ENCODE peak calls at places on chromosomes 2 and 18, in ten cellular contexts. D is cardiac fibroblast; N is SK-N-MC; Q is Peyer's patch; X is GM23248; M is naive thymus-derived CD4-positive, alpha-beta T cell; B is upper lobe of right lung; L is tibial nerve; U is choroid plexus epithelial cell; O is fibroblast of pulmonary artery. E is an unnamed sample.

GRCh38 chr18:76394780-76395476 is 100.1 kb downstream of the ZNF516 start:
- DNase-seq in O (no peak), N (no peak), U (no peak), L (no peak), X (peak), B (no peak), Q (peak), D (peak), M (no peak), E (no peak)

GRCh38 chr2:29747786-29748470 is 173.5 kb downstream of the ALK start:
- DNase-seq in N (no peak), Q (no peak), B (no peak), O (peak), D (peak), L (no peak), U (peak), X (peak), M (no peak), E (peak)

GRCh38 chr2:215149894-215150293 is 11.5 kb upstream of the ABCA12 start:
- DNase-seq in X (no peak), D (no peak), L (no peak), N (no peak), M (no peak), U (no peak), B (no peak), Q (no peak), O (no peak), E (no peak)

GRCh38 chr2:181163139-181163538 is 182.7 kb downstream of the UBE2E3 start:
- DNase-seq in N (no peak), O (no peak), D (no peak), M (no peak), Q (no peak), X (no peak), B (no peak), U (no peak), L (no peak), E (no peak)

GRCh38 chr2:74658516-74658915 is 4.5 kb downstream of the SEMA4F start:
- DNase-seq in Q (no peak), B (no peak), M (no peak), X (peak), D (peak), U (peak), N (no peak), O (peak), L (no peak), E (peak)

GRCh38 chr2:127585270-127585807 is 49.9 kb downstream of the MYO7B start:
- DNase-seq in L (no peak), U (no peak), D (no peak), O (no peak), M (no peak), Q (no peak), B (no peak), N (no peak), X (no peak), E (no peak)

GRCh38 chr2:134900151-134900550 is 18.5 kb upstream of the CCNT2 start:
- DNase-seq in Q (no peak), N (no peak), D (peak), O (peak), M (no peak), L (no peak), B (no peak), U (peak), X (peak), E (peak)

GRCh38 chr18:5309888-5310470 is 14.5 kb upstream of the ZBTB14 start:
- DNase-seq in O (no peak), L (no peak), Q (peak), N (no peak), M (peak), D (no peak), U (no peak), B (no peak), X (peak), E (no peak)

GRCh38 chr18:13067966-13068365 is 76.8 kb downstream of the CEP192 start:
- DNase-seq in N (no peak), U (no peak), Q (no peak), L (no peak), B (no peak), M (no peak), X (no peak), O (no peak), D (no peak), E (no peak)

GRCh38 chr2:42492691-42493467 is 903 bp downstream of the KCNG3 start:
- DNase-seq in M (peak), D (no peak), L (no peak), B (peak), U (peak), X (peak), Q (no peak), O (no peak), N (no peak), E (no peak)

GRCh38 chr2:240618776-240619175 is 6.5 kb upstream of the GPR35 start:
- DNase-seq in O (no peak), N (no peak), D (no peak), X (no peak), M (no peak), L (no peak), B (peak), U (no peak), Q (no peak), E (no peak)

GRCh38 chr18:22166070-22166972 is 3.1 kb upstream of the GATA6 start:
- DNase-seq in B (peak), U (no peak), X (no peak), Q (peak), L (no peak), O (peak), D (peak), M (no peak), N (no peak), E (no peak)

GRCh38 chr18:3836937-3837336 is 387.0 kb downstream of the TGIF1 start:
- DNase-seq in O (no peak), D (no peak), L (no peak), M (no peak), B (no peak), Q (no peak), N (peak), U (no peak), X (no peak), E (no peak)

GRCh38 chr2:46802665-46803550 is 112.7 kb downstream of the MCFD2 start:
- DNase-seq in X (peak), U (no peak), N (no peak), L (no peak), M (no peak), D (no peak), O (no peak), B (no peak), Q (peak), E (no peak)

GRCh38 chr2:62464608-62465007 is 41.4 kb downstream of the TMEM17 start:
- DNase-seq in B (no peak), Q (no peak), X (peak), U (no peak), M (no peak), O (no peak), D (no peak), N (no peak), L (no peak), E (no peak)

GRCh38 chr2:237693281-237694039 is 66.1 kb downstream of the LRRFIP1 start:
- DNase-seq in D (peak), U (peak), N (no peak), X (peak), B (peak), O (peak), M (no peak), L (no peak), Q (peak), E (no peak)

GRCh38 chr2:28713582-28714292 is 37.9 kb upstream of the PPP1CB start:
- DNase-seq in U (peak), M (no peak), D (peak), Q (no peak), O (peak), N (no peak), L (no peak), X (peak), B (no peak), E (no peak)

GRCh38 chr2:42224422-42225067 is 55.4 kb downstream of the EML4 start:
- DNase-seq in M (no peak), D (no peak), L (no peak), B (no peak), Q (no peak), U (peak), X (no peak), N (no peak), O (no peak), E (no peak)

GRCh38 chr18:38170845-38171244 is 605.2 kb upstream of the CELF4 start:
- DNase-seq in Q (no peak), N (no peak), B (no peak), D (no peak), L (no peak), X (no peak), O (no peak), M (no peak), U (no peak), E (no peak)

GRCh38 chr2:120209427-120210233 is 13.6 kb downstream of the TMEM185B start:
- DNase-seq in U (no peak), O (no peak), Q (peak), D (no peak), N (no peak), L (no peak), B (no peak), X (no peak), M (no peak), E (no peak)

GRCh38 chr2:230793573-230794359 is 71.0 kb upstream of the ITM2C start:
- DNase-seq in M (peak), O (peak), D (peak), N (no peak), U (peak), X (peak), Q (peak), L (peak), B (no peak), E (peak)

GRCh38 chr2:27316655-27317412 is 6.1 kb downstream of the MPV17 start:
- DNase-seq in X (no peak), B (no peak), M (no peak), L (no peak), Q (no peak), U (no peak), D (no peak), N (no peak), O (no peak), E (no peak)

GRCh38 chr2:191845248-191845715 is 1.6 kb downstream of the CAVIN2 start:
- DNase-seq in B (peak), O (peak), M (no peak), X (no peak), N (no peak), D (peak), U (peak), L (no peak), Q (no peak), E (no peak)

GRCh38 chr2:171979103-171979502 is 20.6 kb upstream of the METAP1D start:
- DNase-seq in O (no peak), N (no peak), M (no peak), X (no peak), Q (no peak), U (no peak), B (no peak), D (no peak), L (no peak), E (no peak)

GRCh38 chr18:45009766-45010165 is 329.1 kb downstream of the SETBP1 start:
- DNase-seq in Q (no peak), X (no peak), U (no peak), M (no peak), O (no peak), B (no peak), N (no peak), D (no peak), L (no peak), E (no peak)

GRCh38 chr18:21672868-21673267 is 31.7 kb downstream of the ABHD3 start:
- DNase-seq in M (no peak), N (no peak), U (peak), Q (peak), X (peak), B (no peak), D (peak), L (no peak), O (no peak), E (no peak)

GRCh38 chr2:173978447-173978846 is 13.3 kb upstream of the SP3 start:
- DNase-seq in Q (no peak), M (no peak), B (no peak), D (no peak), O (no peak), U (no peak), L (no peak), N (no peak), X (peak), E (no peak)

GRCh38 chr2:12738112-12738485 is 21.4 kb downstream of the TRIB2 start:
- DNase-seq in Q (no peak), N (no peak), O (peak), D (no peak), B (no peak), M (no peak), U (peak), L (peak), X (no peak), E (no peak)

GRCh38 chr2:68018727-68019126 is 44.1 kb downstream of the C1D start:
- DNase-seq in U (no peak), B (no peak), L (no peak), Q (no peak), D (no peak), M (no peak), O (no peak), N (no peak), X (no peak), E (no peak)

GRCh38 chr2:181977661-181978350 is 7.8 kb upstream of the PPP1R1C start:
- DNase-seq in N (no peak), D (no peak), B (no peak), U (peak), O (peak), X (peak), M (no peak), L (no peak), Q (no peak), E (no peak)

GRCh38 chr2:239268082-239268481 is 132.7 kb downstream of the HDAC4 start:
- DNase-seq in M (no peak), L (no peak), X (peak), D (no peak), U (no peak), O (no peak), N (no peak), B (peak), Q (peak), E (no peak)

GRCh38 chr2:212392048-212392447 is 146.6 kb downstream of the ERBB4 start:
- DNase-seq in O (no peak), D (no peak), M (no peak), B (no peak), Q (no peak), N (no peak), U (no peak), X (peak), L (no peak), E (no peak)

GRCh38 chr2:230130668-230131364 is 62.1 kb upstream of the SLC16A14 start:
- DNase-seq in N (no peak), M (no peak), O (peak), Q (peak), B (no peak), D (peak), L (peak), U (peak), X (peak), E (peak)

GRCh38 chr2:28633739-28634138 is 117.9 kb upstream of the PPP1CB start:
- DNase-seq in U (peak), N (no peak), O (peak), L (no peak), B (no peak), X (peak), Q (no peak), M (no peak), D (peak), E (peak)

GRCh38 chr2:235472443-235472842 is 21.4 kb upstream of the AGAP1 start:
- DNase-seq in O (no peak), D (no peak), B (no peak), N (no peak), X (no peak), M (no peak), L (no peak), Q (no peak), U (no peak), E (no peak)

GRCh38 chr18:76456018-76456750 is 38.9 kb downstream of the ZNF516 start:
- DNase-seq in B (no peak), U (no peak), N (no peak), M (no peak), X (no peak), O (peak), L (no peak), Q (peak), D (peak), E (no peak)

GRCh38 chr2:148546270-148546669 is 98.3 kb upstream of the EPC2 start:
- DNase-seq in M (no peak), X (no peak), L (no peak), O (peak), D (peak), Q (no peak), N (no peak), U (peak), B (no peak), E (no peak)

GRCh38 chr18:36296591-36297418 is 708 bp upstream of the FHOD3 start:
- DNase-seq in O (peak), N (no peak), M (no peak), B (peak), D (peak), U (peak), L (peak), Q (peak), X (peak), E (peak)

GRCh38 chr18:36295214-36295613 is 2.3 kb upstream of the FHOD3 start:
- DNase-seq in L (no peak), M (no peak), B (no peak), D (no peak), Q (no peak), O (no peak), U (no peak), X (no peak), N (no peak), E (no peak)

GRCh38 chr18:36294031-36294430 is 3.5 kb upstream of the FHOD3 start:
- DNase-seq in X (peak), L (no peak), M (no peak), O (no peak), B (no peak), U (no peak), D (no peak), Q (no peak), N (no peak), E (no peak)

GRCh38 chr18:36297419-36298112 is at the start of gene FHOD3:
- DNase-seq in B (peak), U (peak), D (peak), M (no peak), L (peak), X (peak), O (peak), Q (peak), N (no peak), E (no peak)

GRCh38 chr18:36295880-36296301 is 1.6 kb upstream of the FHOD3 start:
- DNase-seq in L (no peak), Q (no peak), U (no peak), B (no peak), M (no peak), N (no peak), O (no peak), D (no peak), X (peak), E (no peak)
- H3K4me3 ChIP-seq in L (no peak), Q (no peak), U (no peak), B (no peak), M (no peak), N (no peak), O (peak), D (no peak), X (peak), E (no peak)

DNA sequence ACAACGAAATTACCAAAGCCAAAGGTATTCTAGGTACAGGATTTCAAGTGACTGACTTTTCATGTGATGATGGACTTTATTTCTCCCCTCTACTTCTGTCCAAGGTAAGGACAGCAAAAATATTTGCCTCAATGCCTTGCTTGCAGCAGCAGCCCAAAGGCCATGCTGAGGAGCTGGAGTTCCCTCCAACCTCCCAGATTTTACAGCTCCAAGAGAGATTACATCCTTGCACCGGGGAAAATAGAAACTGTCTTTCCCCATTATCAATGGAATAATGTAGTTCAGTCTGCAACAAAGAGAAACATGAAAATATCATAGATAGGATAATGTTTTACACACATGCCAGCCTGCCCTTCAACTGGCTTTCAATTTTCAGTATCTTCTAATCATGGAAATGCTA is 13.5 kb downstream of the HSPD1 start:
- DNase-seq in O (no peak), Q (no peak), L (no peak), B (no peak), D (no peak), X (no peak), M (no peak), U (no peak), N (no peak), E (no peak)
- H3K4me3 ChIP-seq in O (no peak), Q (no peak), L (no peak), B (no peak), D (no peak), X (no peak), M (no peak), U (no peak), N (no peak), E (no peak)

GRCh38 chr2:232236200-232236599 is 142.4 kb upstream of the ALPP start:
- DNase-seq in L (no peak), B (no peak), Q (no peak), M (no peak), O (no peak), D (no peak), X (peak), N (no peak), U (peak), E (no peak)

GRCh38 chr2:232238108-232238507 is 140.4 kb upstream of the ALPP start:
- DNase-seq in Q (no peak), D (no peak), B (no peak), L (no peak), X (no peak), M (no peak), N (no peak), O (peak), U (peak), E (no peak)

GRCh38 chr2:232235206-232235605 is 143.3 kb upstream of the ALPP start:
- DNase-seq in X (no peak), M (no peak), D (no peak), O (no peak), B (no peak), U (no peak), N (no peak), Q (no peak), L (no peak), E (no peak)

GRCh38 chr2:232237460-232237859 is 141.1 kb upstream of the ALPP start:
- DNase-seq in O (no peak), X (no peak), U (no peak), B (no peak), Q (no peak), N (no peak), D (no peak), L (no peak), M (peak), E (no peak)

GRCh38 chr2:232235716-232236115 is 142.8 kb upstream of the ALPP start:
- DNase-seq in B (no peak), X (no peak), D (no peak), O (no peak), M (no peak), U (peak), L (no peak), Q (no peak), N (no peak), E (no peak)
- H3K4me3 ChIP-seq in B (no peak), X (no peak), D (no peak), O (no peak), M (no peak), U (no peak), L (no peak), Q (no peak), N (no peak), E (no peak)

DNA sequence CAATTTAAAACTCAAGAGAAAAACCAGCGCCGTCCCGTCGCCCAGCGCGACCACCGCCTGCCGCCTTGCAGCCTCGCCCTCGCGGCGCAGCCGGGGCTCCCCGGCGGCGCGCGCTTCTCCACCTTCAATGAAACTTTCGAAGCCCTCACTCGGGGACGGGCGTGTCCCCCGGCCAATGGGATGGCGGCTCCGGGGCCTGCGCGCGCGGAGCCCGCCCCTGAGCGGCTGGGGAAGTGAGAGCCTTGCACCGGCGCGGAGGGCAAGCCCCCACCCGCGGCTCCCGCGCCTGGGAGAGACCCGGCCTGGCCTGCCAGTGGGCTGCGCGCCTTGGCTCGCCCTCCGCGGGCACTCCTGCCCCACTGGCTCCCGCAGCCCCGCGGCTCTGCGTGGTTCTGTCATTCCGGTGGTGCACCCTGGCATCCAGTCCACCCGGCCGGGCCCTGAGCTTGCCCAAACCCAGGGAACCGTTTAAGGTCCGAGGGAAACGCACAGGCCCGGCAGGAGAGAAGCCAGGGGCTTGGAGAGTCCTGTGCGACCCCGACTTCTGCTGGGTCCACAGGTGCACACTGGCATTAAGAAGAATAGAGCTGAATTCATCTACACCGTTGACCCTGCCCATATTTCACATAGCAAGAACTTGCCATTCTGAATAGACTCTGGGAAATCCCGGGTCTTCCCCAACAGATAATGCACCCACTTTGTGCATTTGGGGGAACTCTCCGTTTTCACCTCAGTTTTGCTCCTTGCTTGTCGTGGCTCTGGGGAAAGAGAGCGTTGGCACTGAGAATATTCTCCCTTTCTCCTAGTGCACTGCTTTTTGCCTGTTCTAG is at the start of gene PIEZO2:
- DNase-seq in M (no peak), Q (no peak), U (peak), X (peak), B (peak), D (peak), O (peak), L (no peak), N (no peak), E (no peak)
- H3K4me3 ChIP-seq in M (no peak), Q (no peak), U (peak), X (peak), B (peak), D (peak), O (peak), L (peak), N (peak), E (peak)

GRCh38 chr2:20579866-20580265 is 71.0 kb downstream of the HS1BP3 start:
- DNase-seq in M (no peak), N (no peak), D (peak), Q (no peak), X (no peak), B (peak), L (no peak), O (no peak), U (no peak), E (no peak)
- H3K4me3 ChIP-seq in M (no peak), N (no peak), D (no peak), Q (no peak), X (no peak), B (no peak), L (no peak), O (no peak), U (no peak), E (no peak)

GRCh38 chr2:24919100-24919976 is 699 bp downstream of the ADCY3 start:
- DNase-seq in M (peak), X (peak), D (no peak), U (no peak), N (no peak), Q (peak), B (no peak), L (no peak), O (no peak), E (no peak)
- H3K4me3 ChIP-seq in M (peak), X (peak), D (peak), U (peak), N (peak), Q (peak), B (peak), L (peak), O (peak), E (peak)